ENCODE peak calls at places on chromosomes 6 and 20, in six cellular contexts. One of them, this sample, is unnamed. For H3K4me1, the result is how much of the 10 kb centered on the place peaks cover.

GRCh38 chr6:15001511-15001910 is 244.4 kb upstream of the JARID2 start:
- DNase-seq in aorta: no peak
- DNase-seq in heart right ventricle: no peak
- DNase-seq in CD8-positive, alpha-beta memory T cell: no peak
- DNase-seq in Peyer's patch: no peak
- DNase-seq in breast epithelium: no peak
- DNase-seq in this sample: no peak

GRCh38 chr6:23559587-23560343 is 566.2 kb upstream of the NRSN1 start:
- DNase-seq in aorta: no peak
- DNase-seq in heart right ventricle: no peak
- DNase-seq in CD8-positive, alpha-beta memory T cell: no peak
- DNase-seq in Peyer's patch: peak
- DNase-seq in breast epithelium: no peak
- DNase-seq in this sample: no peak

GRCh38 chr6:11685411-11686093 is 93.1 kb downstream of the ADTRP start:
- DNase-seq in aorta: no peak
- DNase-seq in heart right ventricle: no peak
- DNase-seq in CD8-positive, alpha-beta memory T cell: no peak
- DNase-seq in Peyer's patch: no peak
- DNase-seq in breast epithelium: no peak
- DNase-seq in this sample: no peak

GRCh38 chr6:38482466-38482865 is 157.3 kb downstream of the BTBD9 start:
- DNase-seq in aorta: no peak
- DNase-seq in heart right ventricle: no peak
- DNase-seq in CD8-positive, alpha-beta memory T cell: no peak
- DNase-seq in Peyer's patch: no peak
- DNase-seq in breast epithelium: no peak
- DNase-seq in this sample: no peak

GRCh38 chr20:62362991-62363919 is 3.9 kb downstream of the LAMA5 start:
- DNase-seq in aorta: peak
- DNase-seq in heart right ventricle: peak
- DNase-seq in CD8-positive, alpha-beta memory T cell: no peak
- DNase-seq in Peyer's patch: no peak
- DNase-seq in breast epithelium: no peak
- DNase-seq in this sample: no peak

GRCh38 chr6:38262609-38263008 is 377.1 kb downstream of the BTBD9 start:
- DNase-seq in aorta: no peak
- DNase-seq in heart right ventricle: no peak
- DNase-seq in CD8-positive, alpha-beta memory T cell: no peak
- DNase-seq in Peyer's patch: no peak
- DNase-seq in breast epithelium: no peak
- DNase-seq in this sample: no peak

GRCh38 chr20:13736792-13737191 is 47.9 kb downstream of the ESF1 start:
- DNase-seq in aorta: no peak
- DNase-seq in heart right ventricle: no peak
- DNase-seq in CD8-positive, alpha-beta memory T cell: no peak
- DNase-seq in Peyer's patch: no peak
- DNase-seq in breast epithelium: no peak
- DNase-seq in this sample: no peak

GRCh38 chr6:137805622-137806021 is 61.4 kb upstream of the TNFAIP3 start:
- DNase-seq in aorta: no peak
- DNase-seq in heart right ventricle: peak
- DNase-seq in CD8-positive, alpha-beta memory T cell: no peak
- DNase-seq in Peyer's patch: no peak
- DNase-seq in breast epithelium: no peak
- DNase-seq in this sample: no peak

GRCh38 chr6:137699036-137699683 is 167.9 kb upstream of the TNFAIP3 start:
- DNase-seq in aorta: no peak
- DNase-seq in heart right ventricle: no peak
- DNase-seq in CD8-positive, alpha-beta memory T cell: no peak
- DNase-seq in Peyer's patch: no peak
- DNase-seq in breast epithelium: no peak
- DNase-seq in this sample: no peak

GRCh38 chr6:122491915-122492537 is 20.4 kb upstream of the SERINC1 start:
- DNase-seq in aorta: peak
- DNase-seq in heart right ventricle: peak
- DNase-seq in CD8-positive, alpha-beta memory T cell: peak
- DNase-seq in Peyer's patch: peak
- DNase-seq in breast epithelium: peak
- DNase-seq in this sample: peak

GRCh38 chr6:6614096-6614964 is 25.8 kb downstream of the LY86 start:
- DNase-seq in aorta: no peak
- DNase-seq in heart right ventricle: no peak
- DNase-seq in CD8-positive, alpha-beta memory T cell: peak
- DNase-seq in Peyer's patch: no peak
- DNase-seq in breast epithelium: peak
- DNase-seq in this sample: peak
- H3K4me1 ChIP-seq in aorta: under half
- H3K4me1 ChIP-seq in heart right ventricle: under half
- H3K4me1 ChIP-seq in CD8-positive, alpha-beta memory T cell: half or more
- H3K4me1 ChIP-seq in Peyer's patch: under half
- H3K4me1 ChIP-seq in breast epithelium: under half
- H3K4me1 ChIP-seq in this sample: half or more

DNA sequence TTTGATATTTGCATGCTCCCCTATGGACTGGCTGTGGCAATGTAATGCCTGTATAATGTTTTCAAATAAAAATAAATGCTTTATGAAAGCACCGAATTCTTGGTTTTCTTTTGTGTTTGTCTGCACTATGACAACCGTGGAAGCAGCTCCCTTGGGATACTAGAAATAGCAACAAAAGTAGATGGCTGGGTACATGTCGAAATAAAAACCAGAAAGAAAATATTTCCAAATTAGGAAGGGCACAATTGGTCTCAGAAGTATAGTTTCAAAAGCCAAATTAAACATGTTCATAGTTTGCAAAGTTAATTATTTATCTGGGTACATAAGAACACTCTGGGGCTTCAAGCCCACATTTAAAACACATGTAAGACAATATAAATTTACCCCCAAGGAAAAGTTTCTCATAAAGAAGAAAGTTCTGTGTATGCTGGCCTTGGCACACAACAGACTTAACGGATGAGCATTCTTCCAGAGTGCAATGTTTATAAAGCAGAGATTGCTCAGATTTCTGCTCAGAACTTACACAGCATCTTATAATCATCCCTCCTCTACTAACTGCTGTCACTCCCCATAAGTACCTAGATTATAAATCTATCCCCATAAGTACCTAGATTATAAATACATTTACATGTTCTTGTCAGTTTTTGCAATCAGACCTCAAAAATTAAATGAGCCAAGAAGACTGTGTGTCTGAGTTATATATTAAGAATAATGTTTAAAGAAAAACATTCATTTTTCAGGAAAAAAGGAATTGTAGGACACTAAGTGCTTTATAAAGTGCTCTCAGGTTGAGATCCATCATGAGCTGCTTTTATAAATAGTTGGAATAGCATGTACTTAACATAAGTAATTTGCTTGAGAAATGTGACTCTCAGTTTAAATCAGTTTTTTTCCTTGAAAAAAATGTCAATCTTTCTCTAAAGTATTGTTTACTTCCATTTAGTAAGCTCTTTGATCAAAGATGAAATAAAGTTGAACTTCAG is 230.2 kb upstream of the PLN start:
- DNase-seq in aorta: no peak
- DNase-seq in heart right ventricle: no peak
- DNase-seq in CD8-positive, alpha-beta memory T cell: no peak
- DNase-seq in Peyer's patch: no peak
- DNase-seq in breast epithelium: no peak
- DNase-seq in this sample: no peak
- H3K27ac ChIP-seq in aorta: peak
- H3K27ac ChIP-seq in heart right ventricle: peak
- H3K27ac ChIP-seq in CD8-positive, alpha-beta memory T cell: no peak
- H3K27ac ChIP-seq in Peyer's patch: peak
- H3K27ac ChIP-seq in breast epithelium: no peak
- H3K27ac ChIP-seq in this sample: no peak

GRCh38 chr20:64220891-64221527 is 34.5 kb upstream of the PCMTD2 start:
- DNase-seq in aorta: no peak
- DNase-seq in heart right ventricle: no peak
- DNase-seq in CD8-positive, alpha-beta memory T cell: no peak
- DNase-seq in Peyer's patch: no peak
- DNase-seq in breast epithelium: no peak
- DNase-seq in this sample: no peak

GRCh38 chr20:64219202-64219601 is 36.3 kb upstream of the PCMTD2 start:
- DNase-seq in aorta: no peak
- DNase-seq in heart right ventricle: no peak
- DNase-seq in CD8-positive, alpha-beta memory T cell: no peak
- DNase-seq in Peyer's patch: no peak
- DNase-seq in breast epithelium: no peak
- DNase-seq in this sample: no peak

GRCh38 chr20:64217539-64217938 is 38.0 kb upstream of the PCMTD2 start:
- DNase-seq in aorta: no peak
- DNase-seq in heart right ventricle: no peak
- DNase-seq in CD8-positive, alpha-beta memory T cell: no peak
- DNase-seq in Peyer's patch: no peak
- DNase-seq in breast epithelium: no peak
- DNase-seq in this sample: no peak

GRCh38 chr20:64220420-64220819 is 35.1 kb upstream of the PCMTD2 start:
- DNase-seq in aorta: no peak
- DNase-seq in heart right ventricle: no peak
- DNase-seq in CD8-positive, alpha-beta memory T cell: no peak
- DNase-seq in Peyer's patch: no peak
- DNase-seq in breast epithelium: no peak
- DNase-seq in this sample: no peak

GRCh38 chr20:64219730-64220129 is 35.8 kb upstream of the PCMTD2 start:
- DNase-seq in aorta: no peak
- DNase-seq in heart right ventricle: no peak
- DNase-seq in CD8-positive, alpha-beta memory T cell: no peak
- DNase-seq in Peyer's patch: no peak
- DNase-seq in breast epithelium: no peak
- DNase-seq in this sample: no peak
- H3K4me1 ChIP-seq in aorta: under half
- H3K4me1 ChIP-seq in heart right ventricle: under half
- H3K4me1 ChIP-seq in CD8-positive, alpha-beta memory T cell: under half
- H3K4me1 ChIP-seq in Peyer's patch: under half
- H3K4me1 ChIP-seq in breast epithelium: under half
- H3K4me1 ChIP-seq in this sample: under half

GRCh38 chr6:43180985-43181384 is 1.0 kb upstream of the CUL9 start:
- DNase-seq in aorta: peak
- DNase-seq in heart right ventricle: no peak
- DNase-seq in CD8-positive, alpha-beta memory T cell: no peak
- DNase-seq in Peyer's patch: no peak
- DNase-seq in breast epithelium: no peak
- DNase-seq in this sample: no peak

GRCh38 chr6:43183441-43183840 is 1.4 kb downstream of the CUL9 start:
- DNase-seq in aorta: no peak
- DNase-seq in heart right ventricle: no peak
- DNase-seq in CD8-positive, alpha-beta memory T cell: no peak
- DNase-seq in Peyer's patch: no peak
- DNase-seq in breast epithelium: no peak
- DNase-seq in this sample: no peak

GRCh38 chr6:43180058-43180457 is 1.9 kb upstream of the CUL9 start:
- DNase-seq in aorta: peak
- DNase-seq in heart right ventricle: no peak
- DNase-seq in CD8-positive, alpha-beta memory T cell: no peak
- DNase-seq in Peyer's patch: no peak
- DNase-seq in breast epithelium: no peak
- DNase-seq in this sample: no peak

GRCh38 chr6:43181621-43181941 is 415 bp upstream of the CUL9 start:
- DNase-seq in aorta: peak
- DNase-seq in heart right ventricle: no peak
- DNase-seq in CD8-positive, alpha-beta memory T cell: no peak
- DNase-seq in Peyer's patch: no peak
- DNase-seq in breast epithelium: no peak
- DNase-seq in this sample: no peak

DNA sequence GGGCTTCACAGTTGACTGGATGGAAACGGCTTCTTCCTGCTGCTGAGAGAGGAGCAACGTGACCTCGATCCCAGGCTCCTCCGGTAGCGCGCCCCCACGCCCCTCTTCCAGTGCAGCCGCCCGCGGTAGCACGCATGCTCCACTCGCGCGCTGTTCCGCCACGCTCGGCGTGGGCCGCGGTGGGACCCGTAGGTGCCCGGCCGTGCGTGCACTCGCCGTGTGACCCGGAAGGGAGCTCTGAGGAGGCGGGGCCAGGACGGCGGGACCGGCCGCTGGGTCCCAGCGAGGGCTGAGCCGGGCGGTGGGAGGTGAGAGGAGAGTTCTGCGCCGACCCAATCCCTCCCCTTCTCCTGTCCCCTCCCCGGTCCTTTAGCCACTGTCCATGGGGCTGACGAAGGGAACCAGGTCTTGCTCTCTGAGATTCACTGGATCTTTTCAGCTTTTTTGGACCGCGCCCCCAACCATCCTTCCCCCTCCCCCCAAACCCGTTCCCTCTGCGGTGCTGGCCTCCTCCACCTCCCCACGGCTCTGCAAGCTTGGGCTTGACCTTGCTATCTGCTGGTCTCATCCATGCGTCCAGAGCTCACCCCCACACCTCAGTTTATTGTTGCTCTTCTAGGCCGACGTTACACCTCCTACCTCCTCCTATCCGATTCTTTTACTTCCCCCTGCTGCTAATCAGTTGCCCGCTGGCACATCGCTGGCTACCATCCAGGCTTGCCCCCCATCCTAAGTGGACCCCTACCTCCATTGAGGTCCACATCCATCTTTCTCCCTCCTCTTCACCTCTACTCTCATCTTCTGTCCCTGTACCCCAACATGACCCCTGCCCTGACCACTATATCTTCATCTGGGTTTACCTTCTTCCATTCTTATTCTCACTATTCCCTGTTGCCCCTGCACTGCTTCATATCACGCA is at the start of gene CUL9:
- DNase-seq in aorta: peak
- DNase-seq in heart right ventricle: peak
- DNase-seq in CD8-positive, alpha-beta memory T cell: peak
- DNase-seq in Peyer's patch: peak
- DNase-seq in breast epithelium: peak
- DNase-seq in this sample: peak
- H3K27ac ChIP-seq in aorta: no peak
- H3K27ac ChIP-seq in heart right ventricle: peak
- H3K27ac ChIP-seq in CD8-positive, alpha-beta memory T cell: peak
- H3K27ac ChIP-seq in Peyer's patch: peak
- H3K27ac ChIP-seq in breast epithelium: peak
- H3K27ac ChIP-seq in this sample: peak

GRCh38 chr6:148851683-148852556 is 105.1 kb downstream of the UST start:
- DNase-seq in aorta: no peak
- DNase-seq in heart right ventricle: no peak
- DNase-seq in CD8-positive, alpha-beta memory T cell: no peak
- DNase-seq in Peyer's patch: no peak
- DNase-seq in breast epithelium: no peak
- DNase-seq in this sample: no peak
- H3K4me1 ChIP-seq in aorta: under half
- H3K4me1 ChIP-seq in heart right ventricle: under half
- H3K4me1 ChIP-seq in CD8-positive, alpha-beta memory T cell: under half
- H3K4me1 ChIP-seq in Peyer's patch: under half
- H3K4me1 ChIP-seq in breast epithelium: under half
- H3K4me1 ChIP-seq in this sample: under half

GRCh38 chr20:63735859-63736718 is at the start of gene LIME1:
- DNase-seq in aorta: peak
- DNase-seq in heart right ventricle: no peak
- DNase-seq in CD8-positive, alpha-beta memory T cell: peak
- DNase-seq in Peyer's patch: peak
- DNase-seq in breast epithelium: no peak
- DNase-seq in this sample: peak

GRCh38 chr20:63736893-63737689 is 627 bp downstream of the LIME1 start:
- DNase-seq in aorta: peak
- DNase-seq in heart right ventricle: no peak
- DNase-seq in CD8-positive, alpha-beta memory T cell: peak
- DNase-seq in Peyer's patch: peak
- DNase-seq in breast epithelium: no peak
- DNase-seq in this sample: peak

GRCh38 chr20:63733579-63734081 is 2.8 kb upstream of the LIME1 start:
- DNase-seq in aorta: no peak
- DNase-seq in heart right ventricle: no peak
- DNase-seq in CD8-positive, alpha-beta memory T cell: no peak
- DNase-seq in Peyer's patch: no peak
- DNase-seq in breast epithelium: no peak
- DNase-seq in this sample: no peak

GRCh38 chr20:63734111-63734945 is 2.1 kb upstream of the LIME1 start:
- DNase-seq in aorta: no peak
- DNase-seq in heart right ventricle: no peak
- DNase-seq in CD8-positive, alpha-beta memory T cell: no peak
- DNase-seq in Peyer's patch: no peak
- DNase-seq in breast epithelium: no peak
- DNase-seq in this sample: no peak

GRCh38 chr20:63734946-63735858 is 1.3 kb upstream of the LIME1 start:
- DNase-seq in aorta: peak
- DNase-seq in heart right ventricle: no peak
- DNase-seq in CD8-positive, alpha-beta memory T cell: no peak
- DNase-seq in Peyer's patch: peak
- DNase-seq in breast epithelium: no peak
- DNase-seq in this sample: no peak
- H3K27ac ChIP-seq in aorta: no peak
- H3K27ac ChIP-seq in heart right ventricle: no peak
- H3K27ac ChIP-seq in CD8-positive, alpha-beta memory T cell: no peak
- H3K27ac ChIP-seq in Peyer's patch: no peak
- H3K27ac ChIP-seq in breast epithelium: no peak
- H3K27ac ChIP-seq in this sample: no peak

This sample was measured in CD4-positive, alpha-beta memory T cell.